ENCODE peak calls at places on chromosomes 16 and 17, in four cellular contexts. Q is thoracic aorta, C is SK-N-SH, H is kidney. R is an unnamed sample.
A peak's percentile ranks its signal among the peaks of the same experiment; 100 is the strongest.

GRCh38 chr16:5649762-5650445 is 552.3 kb upstream of the EEF2KMT start:
- DNase-seq in H (no peak), Q (no peak), C (no peak), R (no peak)

GRCh38 chr17:73532441-73532901 is 111.8 kb downstream of the SDK2 start:
- DNase-seq in C (peak; percentile 88), Q (no peak), H (no peak), R (no peak)

GRCh38 chr16:49484454-49484853 is 110.8 kb downstream of the C16orf78 start:
- DNase-seq in C (peak; percentile 95), Q (peak; percentile 43), H (peak; percentile 89), R (no peak)

GRCh38 chr17:36124879-36125824 is 21.5 kb downstream of the CCL4 start:
- DNase-seq in C (no peak), H (no peak), Q (no peak), R (no peak)

GRCh38 chr16:21565816-21566669 is 33.3 kb upstream of the METTL9 start:
- DNase-seq in H (no peak), Q (no peak), C (no peak), R (no peak)

GRCh38 chr17:76370261-76370993 is 14.0 kb upstream of the SPHK1 start:
- DNase-seq in C (peak; percentile 65), H (peak; percentile 84), Q (peak; percentile 77), R (peak; percentile 80)

GRCh38 chr16:47388705-47389104 is 72.2 kb downstream of the ITFG1 start:
- DNase-seq in C (no peak), H (no peak), Q (no peak), R (no peak)

GRCh38 chr17:50672831-50673551 is 34.7 kb downstream of the ANKRD40 start:
- DNase-seq in C (no peak), Q (peak; percentile 56), H (peak; percentile 56), R (no peak)

GRCh38 chr17:40014375-40014980 is 762 bp upstream of the CSF3 start:
- DNase-seq in C (peak; percentile 33), Q (no peak), H (no peak), R (no peak)

GRCh38 chr17:18246880-18247612 is 11.5 kb downstream of the FLII start:
- DNase-seq in H (peak; percentile 90), Q (no peak), C (peak; percentile 87), R (no peak)

GRCh38 chr17:77319211-77320031 is 178.7 kb downstream of the SEC14L1 start:
- DNase-seq in Q (peak; percentile 72), C (peak; percentile 43), H (peak; percentile 96), R (no peak)

GRCh38 chr17:14311186-14311705 is 10.4 kb downstream of the HS3ST3B1 start:
- DNase-seq in C (no peak), Q (no peak), H (no peak), R (no peak)

GRCh38 chr16:79501446-79501845 is 99.1 kb downstream of the MAF start:
- DNase-seq in H (no peak), C (no peak), Q (no peak), R (no peak)

GRCh38 chr17:40909755-40910154 is 24.7 kb upstream of the KRT20 start:
- DNase-seq in Q (no peak), C (no peak), H (no peak), R (peak; percentile 59)

GRCh38 chr16:28880589-28880915 is 2.3 kb downstream of the ATP2A1 start:
- DNase-seq in C (no peak), H (peak; percentile 71), Q (no peak), R (no peak)

GRCh38 chr17:55317284-55317683 is 52.5 kb downstream of the HLF start:
- DNase-seq in H (no peak), C (no peak), Q (no peak), R (no peak)

GRCh38 chr16:49854227-49855203 is 1.4 kb downstream of the ZNF423 start:
- DNase-seq in H (peak; percentile 83), Q (no peak), C (peak; percentile 85), R (no peak)

GRCh38 chr17:74527756-74528155 is 3.5 kb downstream of the CD300LB start:
- DNase-seq in H (no peak), C (no peak), Q (no peak), R (no peak)

GRCh38 chr16:47565454-47565853 is 104.3 kb downstream of the PHKB start:
- DNase-seq in C (no peak), H (no peak), Q (peak; percentile 5), R (no peak)

GRCh38 chr17:3911271-3912053 is 4.8 kb downstream of the P2RX1 start:
- DNase-seq in C (no peak), Q (no peak), H (peak; percentile 85), R (no peak)

GRCh38 chr16:30731411-30731810 is 16.8 kb upstream of the PHKG2 start:
- DNase-seq in C (no peak), H (no peak), Q (no peak), R (no peak)

GRCh38 chr16:85279874-85280545 is 167.7 kb upstream of the CIBAR2 start:
- DNase-seq in C (no peak), H (peak; percentile 92), Q (no peak), R (no peak)

GRCh38 chr17:44736551-44737240 is 22.1 kb upstream of the ADAM11 start:
- DNase-seq in Q (no peak), H (no peak), C (no peak), R (no peak)

GRCh38 chr16:49696414-49697101 is 159.4 kb downstream of the ZNF423 start:
- DNase-seq in C (peak; percentile 75), H (no peak), Q (no peak), R (no peak)

GRCh38 chr17:8122923-8123694 is 797 bp downstream of the HES7 start:
- DNase-seq in Q (no peak), H (peak; percentile 85), C (peak; percentile 48), R (no peak)

GRCh38 chr16:30490210-30490609 is 17.7 kb downstream of the ITGAL start:
- DNase-seq in C (no peak), Q (no peak), H (no peak), R (no peak)

GRCh38 chr17:6831662-6832263 is at the start of gene TEKT1:
- DNase-seq in H (peak; percentile 92), Q (peak; percentile 15), C (peak; percentile 45), R (no peak)

GRCh38 chr17:41919840-41920579 is 1.3 kb upstream of the ACLY start:
- DNase-seq in H (peak; percentile 76), Q (no peak), C (no peak), R (no peak)

GRCh38 chr17:61285483-61286320 is 113.9 kb upstream of the TBX2 start:
- DNase-seq in Q (no peak), H (peak; percentile 76), C (no peak), R (peak; percentile 85)

GRCh38 chr17:7041607-7042506 is 2.0 kb downstream of the SLC16A11 start:
- DNase-seq in Q (no peak), C (peak; percentile 69), H (no peak), R (no peak)

GRCh38 chr16:67555795-67556212 is 6.5 kb upstream of the CTCF start:
- DNase-seq in Q (no peak), C (no peak), H (no peak), R (no peak)

GRCh38 chr17:48472485-48473281 is 42.7 kb upstream of the SKAP1 start:
- DNase-seq in H (peak; percentile 84), C (no peak), Q (no peak), R (peak; percentile 52)

GRCh38 chr17:50688168-50688719 is 19.5 kb downstream of the ANKRD40 start:
- DNase-seq in C (no peak), Q (no peak), H (peak; percentile 35), R (no peak)

GRCh38 chr16:1108299-1109252 is 12.5 kb upstream of the C1QTNF8 start:
- DNase-seq in H (no peak), C (no peak), Q (no peak), R (no peak)

GRCh38 chr17:75767881-75768280 is 2.9 kb upstream of the GALK1 start:
- DNase-seq in H (peak; percentile 14), C (no peak), Q (no peak), R (no peak)

GRCh38 chr16:11665071-11665491 is 3.2 kb upstream of the SNN start:
- DNase-seq in Q (no peak), C (no peak), H (peak; percentile 75), R (no peak)

GRCh38 chr16:51155199-51155607 is 4.1 kb upstream of the SALL1 start:
- DNase-seq in H (peak; percentile 79), C (peak; percentile 24), Q (no peak), R (no peak)
- H3K4me3 ChIP-seq in H (peak overlapping the region; percentile 41), C (no peak overlapping the region), Q (peak overlapping the region; percentile 42), R (peak overlapping the region; percentile 51)

GRCh38 chr16:55542459-55543082 is 23.9 kb upstream of the CAPNS2 start:
- DNase-seq in C (no peak), H (no peak), Q (no peak), R (no peak)

GRCh38 chr16:55543470-55543869 is 23.0 kb upstream of the CAPNS2 start:
- DNase-seq in H (no peak), Q (no peak), C (peak; percentile 16), R (no peak)

GRCh38 chr16:55539488-55539887 is 27.0 kb upstream of the CAPNS2 start:
- DNase-seq in Q (no peak), C (no peak), H (no peak), R (no peak)

GRCh38 chr16:55539049-55539448 is 27.4 kb upstream of the CAPNS2 start:
- DNase-seq in H (no peak), Q (no peak), C (no peak), R (no peak)

DNA sequence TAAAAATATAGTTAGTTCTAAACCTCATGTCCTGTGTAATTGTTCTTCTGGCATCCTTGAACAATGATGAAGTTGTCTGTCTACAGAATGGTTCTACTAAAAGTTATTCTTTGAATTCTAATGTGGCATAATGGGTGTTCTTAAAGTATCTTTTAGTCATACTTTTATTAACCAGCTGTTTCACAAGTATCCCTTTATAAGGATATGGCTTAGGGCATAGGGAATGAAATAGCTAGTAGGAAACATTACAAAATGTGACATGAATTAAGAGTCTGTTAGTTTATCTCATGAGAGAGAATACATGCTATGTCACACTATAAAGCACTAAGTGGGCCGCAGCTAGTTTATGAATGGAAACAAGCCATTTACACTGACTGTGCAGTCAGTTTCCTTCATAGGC is 26.3 kb upstream of the CAPNS2 start:
- DNase-seq in H (no peak), C (no peak), Q (no peak), R (no peak)
- H3K27ac ChIP-seq in H (no peak overlapping the region), C (no peak overlapping the region), Q (no peak overlapping the region), R (no peak overlapping the region)

DNA sequence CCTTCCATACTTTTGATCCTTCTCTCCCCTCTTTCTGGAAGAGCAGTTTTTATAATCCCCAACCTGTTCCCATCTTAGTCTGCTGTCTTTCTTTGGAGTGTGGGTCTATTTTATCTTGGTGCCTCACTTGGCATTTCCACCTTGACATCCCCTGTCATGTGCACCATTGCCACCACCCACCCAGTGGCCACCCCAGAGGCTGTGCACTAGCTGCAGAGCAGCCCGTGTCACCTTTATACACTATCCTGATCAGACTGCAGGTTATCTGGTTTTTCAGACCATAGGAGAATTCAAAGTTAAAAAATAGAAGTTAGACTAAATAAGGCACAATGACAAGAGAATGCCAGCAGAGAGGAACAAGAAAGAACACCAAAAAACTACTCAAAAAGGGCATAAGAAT is 43.8 kb downstream of the TANGO6 start:
- DNase-seq in Q (no peak), C (no peak), H (no peak), R (no peak)
- H3K4me3 ChIP-seq in Q (no peak overlapping the region), C (no peak overlapping the region), H (no peak overlapping the region), R (no peak overlapping the region)

DNA sequence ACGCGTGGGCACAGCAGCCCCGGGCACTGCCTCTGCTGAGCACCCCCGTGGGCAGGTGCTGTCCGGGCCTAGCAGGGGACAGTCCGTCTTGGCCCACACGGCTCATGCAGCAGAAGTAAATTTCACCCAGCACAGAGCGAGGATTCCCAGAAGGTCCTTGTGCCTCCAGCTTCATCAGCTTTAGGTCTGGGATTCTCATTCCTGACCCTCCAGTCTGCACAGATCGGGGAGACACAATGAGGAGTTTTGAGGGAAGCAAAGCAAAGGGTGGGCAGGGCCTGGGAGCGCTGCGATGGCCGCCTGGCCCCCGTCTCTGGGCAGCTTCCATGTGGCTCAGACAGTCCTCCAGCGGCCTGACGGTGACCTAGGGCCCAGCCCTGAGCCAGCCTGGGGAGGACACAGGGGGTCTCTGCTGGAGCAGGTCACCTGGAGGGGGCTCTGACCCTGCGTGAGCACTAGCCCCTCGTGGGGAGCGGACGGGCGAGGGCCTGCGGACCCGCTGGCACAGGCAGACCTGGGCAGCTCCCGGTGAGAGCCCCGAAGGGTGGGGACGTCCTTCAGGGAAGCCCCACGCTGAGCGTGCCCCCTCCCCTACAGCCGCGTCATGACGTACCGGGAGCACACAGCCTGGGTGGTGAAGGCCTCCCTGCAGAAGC is 30.7 kb upstream of the CHMP6 start:
- DNase-seq in C (no peak), H (peak; percentile 71), Q (no peak), R (no peak)
- H3K27ac ChIP-seq in C (no peak overlapping the region), H (no peak overlapping the region), Q (peak overlapping the region; percentile 85), R (no peak overlapping the region)

R was measured in AG04450.